ENCODE peak calls at places on chromosomes 13 and 19, in seven cellular contexts. C is CD8-positive, alpha-beta memory T cell; M is CD4-positive, alpha-beta T cell; H is psoas muscle; L is ovary; F is BE2C; J is adipocyte. Y is an unnamed sample. For H3K9me3, the result is how much of the 10 kb centered on the place peaks cover.

GRCh38 chr19:28831464-28831863 is 381.5 kb downstream of the UQCRFS1 start:
- DNase-seq in M (no peak), J (no peak), F (no peak), C (no peak), H (no peak), L (no peak), Y (no peak)

GRCh38 chr19:7607874-7608560 is 12.4 kb downstream of the CAMSAP3 start:
- DNase-seq in H (no peak), C (peak), M (no peak), L (no peak), F (no peak), J (no peak), Y (no peak)

GRCh38 chr19:12000152-12000981 is 35.1 kb downstream of the ZNF433 start:
- DNase-seq in C (no peak), F (no peak), L (no peak), H (no peak), J (peak), M (no peak), Y (no peak)

GRCh38 chr13:99436686-99437416 is 64.4 kb upstream of the TM9SF2 start:
- DNase-seq in H (peak), J (peak), L (peak), M (peak), C (peak), F (peak), Y (peak)

GRCh38 chr13:30026093-30026492 is 175.7 kb upstream of the UBL3 start:
- DNase-seq in C (no peak), F (no peak), H (no peak), J (peak), L (no peak), M (no peak), Y (no peak)

GRCh38 chr19:13781547-13781946 is 7.3 kb downstream of the C19orf53 start:
- DNase-seq in F (peak), C (no peak), L (peak), M (no peak), H (peak), J (peak), Y (peak)

GRCh38 chr13:106129273-106129672 is 406.2 kb downstream of the EFNB2 start:
- DNase-seq in J (no peak), H (no peak), F (no peak), M (no peak), C (no peak), L (no peak), Y (no peak)

GRCh38 chr19:5823579-5824281 is 15.8 kb downstream of the FUT6 start:
- DNase-seq in M (no peak), C (no peak), L (no peak), H (no peak), F (peak), J (no peak), Y (no peak)

GRCh38 chr13:50244355-50244912 is 229.2 kb downstream of the KCNRG start:
- DNase-seq in L (no peak), M (no peak), J (no peak), H (no peak), C (no peak), F (no peak), Y (no peak)

GRCh38 chr19:7911509-7912143 is 3.0 kb upstream of the TGFBR3L start:
- DNase-seq in F (no peak), C (no peak), L (peak), M (no peak), J (no peak), H (no peak), Y (no peak)

GRCh38 chr13:26961890-26962615 is 201.5 kb upstream of the GPR12 start:
- DNase-seq in F (no peak), L (no peak), H (no peak), M (no peak), J (no peak), C (no peak), Y (no peak)

GRCh38 chr13:72537400-72537780 is 190.0 kb downstream of the MZT1 start:
- DNase-seq in F (no peak), L (no peak), C (no peak), M (no peak), J (no peak), H (no peak), Y (no peak)

GRCh38 chr13:51041710-51042109 is 69.4 kb downstream of the C13orf42 start:
- DNase-seq in M (no peak), F (no peak), J (no peak), H (no peak), L (no peak), C (no peak), Y (no peak)

GRCh38 chr19:29329460-29330134 is 116.6 kb upstream of the UQCRFS1 start:
- DNase-seq in L (no peak), M (no peak), C (no peak), J (peak), F (no peak), H (no peak), Y (no peak)

GRCh38 chr19:14150041-14150769 is 13.8 kb upstream of the ASF1B start:
- DNase-seq in J (no peak), M (no peak), H (no peak), F (peak), C (no peak), L (no peak), Y (no peak)

GRCh38 chr19:5623397-5624153 is 692 bp downstream of the SAFB start:
- DNase-seq in C (no peak), F (no peak), H (no peak), M (peak), J (no peak), L (no peak), Y (peak)

GRCh38 chr19:1087813-1088418 is 7.3 kb downstream of the POLR2E start:
- DNase-seq in C (peak), J (no peak), H (peak), M (peak), L (no peak), F (no peak), Y (peak)

GRCh38 chr19:30287259-30287658 is 84.9 kb upstream of the ZNF536 start:
- DNase-seq in F (no peak), C (no peak), L (no peak), H (no peak), M (no peak), J (no peak), Y (no peak)

GRCh38 chr19:56525214-56525860 is 13.4 kb upstream of the ZFP28 start:
- DNase-seq in C (no peak), L (no peak), J (no peak), H (no peak), F (no peak), M (no peak), Y (no peak)
- H3K9me3 ChIP-seq in C (under half), L (under half), J (half or more), H (half or more), F (under half), M (half or more), Y (under half)

DNA sequence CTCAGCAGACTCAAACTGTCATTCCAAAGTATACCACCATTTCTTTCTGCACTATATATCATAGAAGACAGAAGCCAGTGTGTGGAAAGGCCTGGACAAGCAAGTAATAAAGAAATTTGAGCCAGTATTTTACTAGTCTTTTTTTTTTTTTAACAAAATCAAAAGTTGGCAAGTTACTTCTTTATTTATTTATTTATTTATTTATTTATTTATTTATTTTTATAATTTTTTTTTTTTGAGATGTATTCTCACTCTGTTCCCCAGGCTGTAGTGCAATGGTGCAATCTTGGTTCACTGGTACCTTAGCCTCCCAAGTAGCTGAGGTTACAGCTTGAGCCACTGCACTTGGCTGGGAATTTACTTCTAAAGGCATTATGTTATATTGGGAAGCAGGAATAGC is 25.3 kb downstream of the ZNF493 start:
- DNase-seq in C (no peak), M (no peak), F (no peak), H (no peak), J (no peak), L (no peak), Y (no peak)
- H3K9me3 ChIP-seq in C (under half), M (half or more), F (under half), H (half or more), J (half or more), L (under half), Y (under half)

GRCh38 chr19:39924952-39925351 is 9.5 kb downstream of the FCGBP start:
- DNase-seq in H (no peak), F (no peak), J (no peak), C (no peak), M (no peak), L (no peak), Y (no peak)
- H3K9me3 ChIP-seq in H (under half), F (under half), J (under half), C (under half), M (under half), L (under half), Y (under half)

GRCh38 chr13:28830580-28830979 is 10.4 kb downstream of the MTUS2 start:
- DNase-seq in J (no peak), L (no peak), H (no peak), F (no peak), C (no peak), M (no peak), Y (no peak)

GRCh38 chr13:28822161-28822560 is 2.0 kb downstream of the MTUS2 start:
- DNase-seq in H (no peak), F (no peak), L (no peak), M (no peak), C (no peak), J (no peak), Y (no peak)

GRCh38 chr13:28831117-28831516 is 11.0 kb downstream of the MTUS2 start:
- DNase-seq in F (no peak), C (no peak), J (no peak), M (no peak), L (no peak), H (no peak), Y (no peak)

GRCh38 chr13:28822801-28823200 is 2.7 kb downstream of the MTUS2 start:
- DNase-seq in F (no peak), M (no peak), H (no peak), J (no peak), L (no peak), C (no peak), Y (no peak)

GRCh38 chr13:28826368-28826767 is 6.2 kb downstream of the MTUS2 start:
- DNase-seq in M (no peak), H (no peak), C (no peak), L (no peak), J (no peak), F (no peak), Y (no peak)
- H3K9me3 ChIP-seq in M (under half), H (under half), C (under half), L (under half), J (under half), F (under half), Y (under half)

GRCh38 chr19:56838930-56839664 is 1.4 kb downstream of the PEG3 start:
- DNase-seq in L (peak), C (no peak), H (peak), M (no peak), J (peak), F (peak), Y (peak)

GRCh38 chr19:56838680-56838929 is 1.9 kb downstream of the PEG3 start:
- DNase-seq in M (no peak), F (no peak), L (no peak), H (no peak), C (no peak), J (no peak), Y (no peak)

GRCh38 chr19:56840452-56841193 is at the start of the genes PEG3 and ZIM2:
- DNase-seq in J (no peak), C (no peak), F (no peak), M (no peak), L (peak), H (peak), Y (peak)

GRCh38 chr19:56841194-56841546 is 644 bp upstream of the PEG3 start:
- DNase-seq in C (no peak), L (no peak), M (no peak), H (no peak), F (no peak), J (no peak), Y (no peak)

DNA sequence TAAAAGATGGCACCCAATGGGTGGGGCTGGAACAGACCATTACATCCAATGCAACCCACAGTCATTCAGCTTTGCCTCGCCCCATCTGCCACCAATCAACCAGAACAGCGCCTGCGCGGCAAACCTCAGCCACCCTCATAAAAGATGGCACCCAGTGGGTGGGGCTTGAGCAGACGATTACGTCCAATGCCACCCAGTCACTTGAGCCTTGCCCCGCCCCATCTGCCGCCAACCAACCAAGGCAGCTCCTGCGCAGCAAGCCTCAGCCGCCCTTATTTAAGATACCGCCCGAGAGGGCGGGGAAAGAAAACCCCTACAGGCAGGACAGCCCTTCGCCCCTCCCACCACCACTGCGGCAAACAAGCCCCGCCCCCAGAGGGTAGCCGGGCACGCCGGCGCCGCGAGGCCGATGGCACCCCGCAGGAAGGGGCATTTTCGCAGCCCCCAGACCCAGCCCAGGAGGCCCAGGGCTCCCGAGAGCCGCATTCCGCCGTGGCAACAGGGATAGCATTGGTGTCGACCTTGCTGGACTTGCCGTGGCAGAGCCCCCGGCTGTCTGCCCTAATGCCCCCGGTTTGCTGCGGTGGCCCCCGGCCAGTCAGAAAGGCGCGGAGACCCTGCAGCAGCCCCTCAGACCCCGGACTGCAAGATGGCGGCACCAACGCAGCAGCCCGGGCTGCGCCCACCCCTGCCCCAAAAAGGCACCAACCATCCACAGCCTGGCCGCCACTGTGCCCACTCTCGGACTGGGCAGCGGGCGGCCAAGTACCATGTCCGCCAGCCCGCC is 668 bp downstream of the PEG3 start:
- DNase-seq in J (peak), H (peak), M (no peak), F (peak), C (no peak), L (peak), Y (peak)
- H3K9me3 ChIP-seq in J (under half), H (under half), M (half or more), F (under half), C (under half), L (under half), Y (under half)

GRCh38 chr19:56823417-56823816 is 17.1 kb downstream of the PEG3 start:
- DNase-seq in M (no peak), J (no peak), C (no peak), F (no peak), H (no peak), L (no peak), Y (no peak)

GRCh38 chr19:56823956-56824355 is 16.6 kb downstream of the PEG3 start:
- DNase-seq in F (no peak), H (no peak), J (no peak), C (no peak), M (no peak), L (no peak), Y (no peak)

GRCh38 chr19:56831279-56831678 is 9.2 kb downstream of the PEG3 start:
- DNase-seq in H (no peak), F (no peak), L (no peak), M (no peak), C (no peak), J (no peak), Y (no peak)

GRCh38 chr19:56829586-56829985 is 10.9 kb downstream of the PEG3 start:
- DNase-seq in L (no peak), H (no peak), C (no peak), F (no peak), M (no peak), J (no peak), Y (no peak)

DNA sequence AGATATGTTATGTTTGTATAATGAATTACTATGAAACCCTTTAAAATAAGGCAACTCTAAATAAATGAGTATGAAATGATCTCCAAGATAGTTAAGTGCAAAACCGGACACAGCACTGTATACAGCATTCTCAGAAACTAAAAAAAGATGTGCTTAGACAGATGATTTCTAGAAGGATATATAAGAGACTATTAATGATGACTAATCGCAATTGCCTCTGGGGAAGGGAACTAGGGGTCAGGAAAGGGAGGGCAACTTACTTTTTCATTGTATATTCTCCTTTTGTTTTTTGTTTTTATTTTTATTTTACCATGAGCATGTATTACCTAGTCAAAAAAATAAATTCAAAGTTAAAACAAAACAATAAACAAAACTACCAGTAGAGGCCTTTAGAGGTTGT is 12.8 kb downstream of the PEG3 start:
- DNase-seq in L (no peak), J (no peak), H (no peak), F (no peak), M (no peak), C (no peak), Y (no peak)
- H3K9me3 ChIP-seq in L (under half), J (under half), H (under half), F (under half), M (under half), C (under half), Y (under half)

DNA sequence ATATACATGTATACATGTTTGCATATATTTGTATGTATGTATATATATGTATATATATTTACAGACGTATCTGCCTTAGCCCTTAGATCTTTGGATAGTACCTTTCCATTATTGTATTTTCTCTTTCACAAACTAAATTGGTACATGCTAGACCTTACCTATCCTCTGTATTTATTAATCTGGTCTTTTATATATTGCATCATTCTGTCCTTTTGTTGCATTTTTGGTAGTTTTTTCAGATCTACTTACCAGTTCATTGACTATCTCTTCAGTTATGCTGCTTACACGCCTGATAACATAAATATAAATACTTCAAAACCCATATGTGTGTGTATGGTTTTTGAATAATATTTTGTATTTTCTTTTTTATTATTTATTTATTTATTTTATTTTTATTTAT is 11.7 kb downstream of the ZNF613 start:
- DNase-seq in J (no peak), F (no peak), L (no peak), C (no peak), H (no peak), M (no peak), Y (no peak)
- H3K9me3 ChIP-seq in J (half or more), F (under half), L (under half), C (half or more), H (half or more), M (half or more), Y (under half)

GRCh38 chr19:23554548-23554947 is 132.5 kb downstream of the ZNF675 start:
- DNase-seq in H (no peak), J (no peak), L (no peak), F (no peak), C (no peak), M (no peak), Y (no peak)
- H3K9me3 ChIP-seq in H (under half), J (under half), L (under half), F (under half), C (under half), M (under half), Y (under half)